ENCODE peak calls at places on chromosomes 16 and 17, in four cellular contexts. One of them, this sample, is unnamed. For H3K4me1, the result is how much of the 10 kb centered on the place peaks cover.

GRCh38 chr17:44137891-44138709 is 3.6 kb upstream of the HROB start:
- DNase-seq in pancreas: peak
- DNase-seq in heart left ventricle: peak
- DNase-seq in right atrium auricular region: peak
- DNase-seq in this sample: peak

GRCh38 chr17:79027274-79027924 is 3.4 kb downstream of the C1QTNF1 start:
- DNase-seq in pancreas: no peak
- DNase-seq in right atrium auricular region: no peak
- DNase-seq in heart left ventricle: peak
- DNase-seq in this sample: no peak

GRCh38 chr17:3594056-3594810 is 15.0 kb downstream of the TRPV1 start:
- DNase-seq in right atrium auricular region: peak
- DNase-seq in pancreas: no peak
- DNase-seq in heart left ventricle: peak
- DNase-seq in this sample: no peak

GRCh38 chr16:77327717-77328116 is 107.1 kb downstream of the ADAMTS18 start:
- DNase-seq in heart left ventricle: no peak
- DNase-seq in pancreas: no peak
- DNase-seq in right atrium auricular region: no peak
- DNase-seq in this sample: no peak

GRCh38 chr16:3980311-3981111 is 100.0 kb upstream of the CREBBP start:
- DNase-seq in right atrium auricular region: no peak
- DNase-seq in heart left ventricle: no peak
- DNase-seq in pancreas: no peak
- DNase-seq in this sample: no peak

GRCh38 chr16:12697437-12697836 is 106.2 kb downstream of the CPPED1 start:
- DNase-seq in heart left ventricle: no peak
- DNase-seq in pancreas: no peak
- DNase-seq in right atrium auricular region: no peak
- DNase-seq in this sample: no peak

GRCh38 chr17:11922634-11923033 is 74.6 kb downstream of the ZNF18 start:
- DNase-seq in heart left ventricle: no peak
- DNase-seq in right atrium auricular region: no peak
- DNase-seq in pancreas: no peak
- DNase-seq in this sample: no peak

GRCh38 chr16:61654962-61655361 is 381.3 kb downstream of the CDH8 start:
- DNase-seq in pancreas: no peak
- DNase-seq in heart left ventricle: no peak
- DNase-seq in right atrium auricular region: no peak
- DNase-seq in this sample: no peak

GRCh38 chr16:30782486-30783279 is 4.3 kb downstream of the ZNF629 start:
- DNase-seq in right atrium auricular region: no peak
- DNase-seq in pancreas: no peak
- DNase-seq in heart left ventricle: no peak
- DNase-seq in this sample: no peak

GRCh38 chr16:9090101-9090959 is 1.1 kb upstream of the HAPSTR1 start:
- DNase-seq in pancreas: peak
- DNase-seq in right atrium auricular region: peak
- DNase-seq in heart left ventricle: peak
- DNase-seq in this sample: peak

GRCh38 chr17:9208381-9208780 is 187.1 kb downstream of the NTN1 start:
- DNase-seq in heart left ventricle: no peak
- DNase-seq in pancreas: no peak
- DNase-seq in right atrium auricular region: no peak
- DNase-seq in this sample: no peak

GRCh38 chr16:57645691-57646387 is 17.4 kb downstream of the ADGRG1 start:
- DNase-seq in pancreas: no peak
- DNase-seq in right atrium auricular region: peak
- DNase-seq in heart left ventricle: peak
- DNase-seq in this sample: no peak

GRCh38 chr17:29138991-29139682 is 41.1 kb downstream of the MYO18A start:
- DNase-seq in right atrium auricular region: no peak
- DNase-seq in heart left ventricle: peak
- DNase-seq in pancreas: no peak
- DNase-seq in this sample: no peak

GRCh38 chr17:82201498-82201910 is 11.1 kb downstream of the CCDC57 start:
- DNase-seq in heart left ventricle: no peak
- DNase-seq in pancreas: no peak
- DNase-seq in right atrium auricular region: no peak
- DNase-seq in this sample: no peak

GRCh38 chr17:20267459-20267842 is 199.9 kb downstream of the LGALS9B start:
- DNase-seq in pancreas: no peak
- DNase-seq in right atrium auricular region: no peak
- DNase-seq in heart left ventricle: no peak
- DNase-seq in this sample: peak

GRCh38 chr16:52405441-52405840 is 141.5 kb downstream of the TOX3 start:
- DNase-seq in heart left ventricle: no peak
- DNase-seq in pancreas: no peak
- DNase-seq in right atrium auricular region: no peak
- DNase-seq in this sample: no peak

GRCh38 chr16:89080251-89080853 is 13.3 kb upstream of the ACSF3 start:
- DNase-seq in heart left ventricle: no peak
- DNase-seq in pancreas: no peak
- DNase-seq in right atrium auricular region: no peak
- DNase-seq in this sample: no peak

GRCh38 chr16:24717411-24717810 is 12.0 kb upstream of the TNRC6A start:
- DNase-seq in heart left ventricle: no peak
- DNase-seq in pancreas: no peak
- DNase-seq in right atrium auricular region: no peak
- DNase-seq in this sample: no peak

GRCh38 chr17:60888812-60889709 is 211.4 kb downstream of the BCAS3 start:
- DNase-seq in heart left ventricle: no peak
- DNase-seq in pancreas: no peak
- DNase-seq in right atrium auricular region: no peak
- DNase-seq in this sample: no peak

GRCh38 chr16:28063047-28063521 is 430 bp downstream of the GSG1L start:
- DNase-seq in right atrium auricular region: no peak
- DNase-seq in pancreas: no peak
- DNase-seq in heart left ventricle: no peak
- DNase-seq in this sample: no peak

GRCh38 chr16:13935408-13935807 is 15.5 kb downstream of the ERCC4 start:
- DNase-seq in heart left ventricle: no peak
- DNase-seq in pancreas: no peak
- DNase-seq in right atrium auricular region: no peak
- DNase-seq in this sample: no peak

GRCh38 chr17:82924214-82924613 is 84.4 kb upstream of the ZNF750 start:
- DNase-seq in pancreas: peak
- DNase-seq in heart left ventricle: no peak
- DNase-seq in right atrium auricular region: no peak
- DNase-seq in this sample: no peak

GRCh38 chr16:24729967-24730815 is 740 bp downstream of the TNRC6A start:
- DNase-seq in heart left ventricle: peak
- DNase-seq in right atrium auricular region: no peak
- DNase-seq in pancreas: peak
- DNase-seq in this sample: peak

GRCh38 chr16:85335584-85336492 is 223.6 kb upstream of the CIBAR2 start:
- DNase-seq in right atrium auricular region: no peak
- DNase-seq in pancreas: no peak
- DNase-seq in heart left ventricle: no peak
- DNase-seq in this sample: no peak

GRCh38 chr17:63550816-63551639 is 751 bp downstream of the DCAF7 start:
- DNase-seq in right atrium auricular region: no peak
- DNase-seq in pancreas: no peak
- DNase-seq in heart left ventricle: no peak
- DNase-seq in this sample: peak

GRCh38 chr17:13601317-13601775 is 383 bp downstream of the HS3ST3A1 start:
- DNase-seq in pancreas: no peak
- DNase-seq in right atrium auricular region: no peak
- DNase-seq in heart left ventricle: peak
- DNase-seq in this sample: no peak

GRCh38 chr16:86761117-86761971 is 183.0 kb downstream of the FOXL1 start:
- DNase-seq in pancreas: peak
- DNase-seq in heart left ventricle: peak
- DNase-seq in right atrium auricular region: peak
- DNase-seq in this sample: peak

GRCh38 chr17:41418116-41418860 is 6.1 kb downstream of the KRT37 start:
- DNase-seq in pancreas: no peak
- DNase-seq in heart left ventricle: no peak
- DNase-seq in right atrium auricular region: no peak
- DNase-seq in this sample: no peak

GRCh38 chr17:4247981-4248388 is 15.8 kb downstream of the ANKFY1 start:
- DNase-seq in heart left ventricle: no peak
- DNase-seq in pancreas: peak
- DNase-seq in right atrium auricular region: no peak
- DNase-seq in this sample: no peak

GRCh38 chr17:74759243-74759801 is 10.9 kb downstream of the NHERF1 start:
- DNase-seq in right atrium auricular region: no peak
- DNase-seq in heart left ventricle: no peak
- DNase-seq in pancreas: no peak
- DNase-seq in this sample: peak

GRCh38 chr17:41689497-41690299 is 1.0 kb downstream of the EIF1 start:
- DNase-seq in right atrium auricular region: no peak
- DNase-seq in heart left ventricle: no peak
- DNase-seq in pancreas: no peak
- DNase-seq in this sample: peak

GRCh38 chr16:87461466-87461975 is 31.3 kb downstream of the ZCCHC14 start:
- DNase-seq in right atrium auricular region: peak
- DNase-seq in heart left ventricle: peak
- DNase-seq in pancreas: peak
- DNase-seq in this sample: no peak

GRCh38 chr16:85475233-85475632 is 137.9 kb upstream of the GSE1 start:
- DNase-seq in pancreas: no peak
- DNase-seq in heart left ventricle: no peak
- DNase-seq in right atrium auricular region: no peak
- DNase-seq in this sample: no peak

GRCh38 chr17:7988750-7989178 is 13.7 kb upstream of the GUCY2D start:
- DNase-seq in right atrium auricular region: no peak
- DNase-seq in pancreas: no peak
- DNase-seq in heart left ventricle: no peak
- DNase-seq in this sample: no peak

GRCh38 chr16:5502467-5502869 is 404.9 kb upstream of the EEF2KMT start:
- DNase-seq in pancreas: no peak
- DNase-seq in right atrium auricular region: no peak
- DNase-seq in heart left ventricle: no peak
- DNase-seq in this sample: no peak

GRCh38 chr17:27630607-27631408 is at the start of gene LGALS9:
- DNase-seq in heart left ventricle: peak
- DNase-seq in right atrium auricular region: no peak
- DNase-seq in pancreas: no peak
- DNase-seq in this sample: peak

DNA sequence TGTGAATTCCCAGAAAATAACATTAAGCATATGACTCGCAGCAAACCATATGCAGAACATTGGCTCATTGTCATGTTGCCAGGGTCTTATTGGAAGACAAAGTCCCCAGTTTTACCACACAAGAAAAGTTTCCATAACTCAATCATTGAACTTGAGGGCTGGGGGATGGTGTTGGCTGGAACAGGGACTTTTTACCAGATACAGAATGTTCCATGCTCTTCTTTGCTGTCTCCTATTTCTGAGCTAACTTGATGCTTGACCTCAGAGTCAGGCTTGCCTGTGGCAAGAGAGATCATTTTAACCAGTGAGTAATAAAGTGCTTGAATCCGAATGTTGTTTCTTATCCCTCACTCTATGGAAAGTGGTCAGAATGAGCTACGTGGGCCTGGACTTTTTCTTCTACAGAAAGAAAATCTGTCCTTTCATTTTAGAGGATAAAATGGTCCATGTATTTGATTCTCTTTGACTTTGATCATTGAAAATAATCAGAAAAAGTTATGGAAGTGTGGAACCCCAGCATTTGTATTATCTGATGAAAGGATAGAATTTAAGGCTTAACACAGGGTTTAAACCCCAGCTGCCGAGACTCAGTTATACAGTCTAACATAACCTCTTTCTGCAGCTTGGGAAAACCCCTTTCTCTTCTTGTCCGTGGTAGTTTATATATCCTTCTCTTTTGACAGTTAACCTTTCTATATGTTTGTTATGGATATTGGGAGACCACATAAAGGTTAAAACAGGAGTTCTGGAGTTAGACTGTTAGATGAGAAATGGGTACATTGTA is 67.0 kb downstream of the TUBD1 start:
- DNase-seq in pancreas: no peak
- DNase-seq in right atrium auricular region: no peak
- DNase-seq in heart left ventricle: no peak
- DNase-seq in this sample: no peak
- H3K4me1 ChIP-seq in pancreas: under half
- H3K4me1 ChIP-seq in right atrium auricular region: under half
- H3K4me1 ChIP-seq in heart left ventricle: under half
- H3K4me1 ChIP-seq in this sample: under half

GRCh38 chr17:59870482-59870881 is 22.3 kb downstream of the TUBD1 start:
- DNase-seq in right atrium auricular region: no peak
- DNase-seq in pancreas: no peak
- DNase-seq in heart left ventricle: no peak
- DNase-seq in this sample: no peak
- H3K4me1 ChIP-seq in right atrium auricular region: under half
- H3K4me1 ChIP-seq in pancreas: under half
- H3K4me1 ChIP-seq in heart left ventricle: under half
- H3K4me1 ChIP-seq in this sample: under half

GRCh38 chr17:35050170-35050569 is 13.3 kb downstream of the RFFL start:
- DNase-seq in pancreas: no peak
- DNase-seq in heart left ventricle: no peak
- DNase-seq in right atrium auricular region: no peak
- DNase-seq in this sample: no peak
- H3K4me1 ChIP-seq in pancreas: half or more
- H3K4me1 ChIP-seq in heart left ventricle: under half
- H3K4me1 ChIP-seq in right atrium auricular region: under half
- H3K4me1 ChIP-seq in this sample: half or more

GRCh38 chr16:10558746-10559641 is 21.4 kb downstream of the EMP2 start:
- DNase-seq in pancreas: peak
- DNase-seq in right atrium auricular region: peak
- DNase-seq in heart left ventricle: peak
- DNase-seq in this sample: no peak
- H3K4me1 ChIP-seq in pancreas: under half
- H3K4me1 ChIP-seq in right atrium auricular region: half or more
- H3K4me1 ChIP-seq in heart left ventricle: half or more
- H3K4me1 ChIP-seq in this sample: under half

GRCh38 chr17:40098846-40099626 is 1.4 kb downstream of the NR1D1 start:
- DNase-seq in right atrium auricular region: peak
- DNase-seq in pancreas: peak
- DNase-seq in heart left ventricle: peak
- DNase-seq in this sample: peak
- H3K4me1 ChIP-seq in right atrium auricular region: half or more
- H3K4me1 ChIP-seq in pancreas: under half
- H3K4me1 ChIP-seq in heart left ventricle: half or more
- H3K4me1 ChIP-seq in this sample: half or more

DNA sequence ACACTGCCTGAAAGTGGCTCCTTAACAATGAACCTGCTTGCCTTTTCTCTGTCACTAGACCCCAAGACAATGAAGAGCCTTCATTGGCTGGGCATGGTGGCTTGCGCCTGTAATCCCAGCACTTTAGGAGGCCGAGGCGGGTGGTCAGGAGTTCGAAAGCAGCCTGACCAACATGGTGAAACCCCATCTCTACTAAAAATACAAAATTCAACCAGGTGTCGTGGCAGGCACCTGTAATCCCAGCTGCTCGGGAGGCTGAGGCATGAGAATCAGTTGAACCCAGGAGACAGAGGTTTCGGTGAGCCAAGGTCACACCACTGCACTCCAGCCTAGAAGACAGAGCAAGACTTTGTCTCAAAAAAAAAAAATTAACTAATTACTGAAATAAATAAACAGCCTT is 45.3 kb upstream of the SEC14L1 start:
- DNase-seq in right atrium auricular region: no peak
- DNase-seq in heart left ventricle: no peak
- DNase-seq in pancreas: no peak
- DNase-seq in this sample: no peak
- H3K4me1 ChIP-seq in right atrium auricular region: under half
- H3K4me1 ChIP-seq in heart left ventricle: under half
- H3K4me1 ChIP-seq in pancreas: under half
- H3K4me1 ChIP-seq in this sample: under half

GRCh38 chr17:45305532-45306087 is 11.2 kb downstream of the MAP3K14 start:
- DNase-seq in right atrium auricular region: no peak
- DNase-seq in pancreas: no peak
- DNase-seq in heart left ventricle: no peak
- DNase-seq in this sample: no peak
- H3K4me1 ChIP-seq in right atrium auricular region: half or more
- H3K4me1 ChIP-seq in pancreas: under half
- H3K4me1 ChIP-seq in heart left ventricle: under half
- H3K4me1 ChIP-seq in this sample: half or more

This sample was measured in CD8-positive, alpha-beta T cell.